ENCODE peak calls at places on chromosomes 1 and 21, in ten cellular contexts. J is putamen; X is amniotic stem cell; H is body of pancreas; B is Caco-2; F is ureter; D is SIG-M5; P is astrocyte of the spinal cord; V is stimulated activated CD8-positive, alpha-beta memory T cell treated with anti-CD3 and anti-CD28 coated beads, Interleukin-4, amount 100 ng/mL, for 4 hours; M is smooth muscle cell of the brain vasculature. R is an unnamed sample.

GRCh38 chr1:95503371-95504145 is 269.5 kb downstream of the RWDD3 start:
- DNase-seq in J (no peak), X (no peak), H (no peak), B (no peak), F (no peak), D (no peak), P (no peak), V (no peak), M (no peak), R (no peak)

GRCh38 chr1:154747380-154747779 is 122.7 kb downstream of the KCNN3 start:
- DNase-seq in J (no peak), X (no peak), H (no peak), B (no peak), F (no peak), D (no peak), P (no peak), V (no peak), M (no peak), R (no peak)

GRCh38 chr1:24596401-24596880 is 40.6 kb downstream of the NCMAP start:
- DNase-seq in J (no peak), X (no peak), H (no peak), B (no peak), F (no peak), D (no peak), P (no peak), V (no peak), M (no peak), R (no peak)

GRCh38 chr1:109275706-109276345 is 7.1 kb downstream of the PSRC1 start:
- DNase-seq in J (no peak), X (no peak), H (no peak), B (peak; percentile 16), F (no peak), D (no peak), P (peak; percentile 74), V (no peak), M (no peak), R (no peak)

GRCh38 chr1:244302889-244303609 is 148.7 kb downstream of the ADSS2 start:
- DNase-seq in J (no peak), X (no peak), H (no peak), B (peak; percentile 89), F (no peak), D (no peak), P (peak; percentile 31), V (no peak), M (no peak), R (no peak)

GRCh38 chr1:54882483-54882882 is 4.5 kb downstream of the DHCR24 start:
- DNase-seq in J (no peak), X (no peak), H (no peak), B (no peak), F (no peak), D (no peak), P (no peak), V (no peak), M (no peak), R (no peak)

GRCh38 chr1:47593001-47593568 is 155.2 kb downstream of the FOXD2 start:
- DNase-seq in J (no peak), X (no peak), H (no peak), B (no peak), F (no peak), D (no peak), P (no peak), V (no peak), M (no peak), R (no peak)

GRCh38 chr1:192732787-192733186 is 76.1 kb upstream of the RGS2 start:
- DNase-seq in J (no peak), X (no peak), H (no peak), B (no peak), F (no peak), D (no peak), P (no peak), V (no peak), M (no peak), R (no peak)

GRCh38 chr1:53526451-53527101 is 67.4 kb downstream of the DMRTB1 start:
- DNase-seq in J (no peak), X (peak; percentile 67), H (peak; percentile 52), B (peak; percentile 52), F (peak; percentile 70), D (no peak), P (peak; percentile 76), V (no peak), M (peak; percentile 70), R (no peak)

GRCh38 chr1:220003015-220003414 is 43.3 kb downstream of the EPRS1 start:
- DNase-seq in J (no peak), X (no peak), H (no peak), B (no peak), F (no peak), D (no peak), P (no peak), V (no peak), M (no peak), R (no peak)

GRCh38 chr1:44947060-44947773 is 39.2 kb downstream of the EIF2B3 start:
- DNase-seq in J (peak; percentile 5), X (peak; percentile 25), H (peak; percentile 33), B (no peak), F (no peak), D (no peak), P (peak; percentile 81), V (no peak), M (peak; percentile 23), R (no peak)

GRCh38 chr1:43688594-43689000 is 18.7 kb upstream of the ST3GAL3 start:
- DNase-seq in J (no peak), X (no peak), H (no peak), B (no peak), F (no peak), D (no peak), P (peak; percentile 69), V (no peak), M (no peak), R (no peak)

GRCh38 chr21:17673261-17674020 is 60.7 kb upstream of the BTG3 start:
- DNase-seq in J (no peak), X (no peak), H (no peak), B (no peak), F (no peak), D (no peak), P (no peak), V (no peak), M (no peak), R (no peak)

GRCh38 chr1:231040800-231041704 is 998 bp upstream of the FAM89A start:
- DNase-seq in J (no peak), X (no peak), H (peak; percentile 32), B (peak; percentile 46), F (no peak), D (no peak), P (no peak), V (no peak), M (no peak), R (no peak)

GRCh38 chr21:42593007-42593814 is 60.2 kb upstream of the PDE9A start:
- DNase-seq in J (peak; percentile 62), X (peak; percentile 45), H (peak; percentile 76), B (peak; percentile 68), F (peak; percentile 79), D (no peak), P (peak; percentile 38), V (peak; percentile 33), M (peak; percentile 15), R (peak; percentile 78)

GRCh38 chr1:22861764-22862440 is 110.8 kb downstream of the LACTBL1 start:
- DNase-seq in J (no peak), X (no peak), H (peak; percentile 55), B (peak; percentile 42), F (no peak), D (no peak), P (peak; percentile 72), V (no peak), M (no peak), R (peak; percentile 75)

GRCh38 chr1:183989078-183989577 is 48.4 kb downstream of the COLGALT2 start:
- DNase-seq in J (no peak), X (peak; percentile 66), H (peak; percentile 7), B (no peak), F (no peak), D (no peak), P (peak; percentile 54), V (no peak), M (no peak), R (peak; percentile 33)

GRCh38 chr1:236759252-236759859 is 35.7 kb upstream of the MTR start:
- DNase-seq in J (peak; percentile 30), X (peak; percentile 30), H (no peak), B (no peak), F (no peak), D (no peak), P (peak; percentile 55), V (no peak), M (peak; percentile 26), R (no peak)

GRCh38 chr21:38289697-38290096 is 32.9 kb downstream of the KCNJ15 start:
- DNase-seq in J (no peak), X (peak; percentile 65), H (no peak), B (no peak), F (peak; percentile 74), D (peak; percentile 85), P (peak; percentile 100), V (no peak), M (peak; percentile 96), R (no peak)

GRCh38 chr1:158329807-158330206 is 1.5 kb downstream of the CD1B start:
- DNase-seq in J (no peak), X (no peak), H (no peak), B (no peak), F (no peak), D (no peak), P (no peak), V (no peak), M (no peak), R (no peak)

GRCh38 chr1:218872026-218872425 is 301.7 kb upstream of the LYPLAL1 start:
- DNase-seq in J (no peak), X (no peak), H (no peak), B (no peak), F (no peak), D (no peak), P (no peak), V (no peak), M (no peak), R (no peak)

GRCh38 chr1:198499588-198499987 is 40.9 kb downstream of the ATP6V1G3 start:
- DNase-seq in J (no peak), X (no peak), H (no peak), B (no peak), F (no peak), D (no peak), P (peak; percentile 38), V (no peak), M (no peak), R (no peak)

GRCh38 chr21:39441502-39442475 is 3.8 kb downstream of the LCA5L start:
- DNase-seq in J (peak; percentile 33), X (peak; percentile 28), H (peak; percentile 45), B (peak; percentile 42), F (no peak), D (no peak), P (peak; percentile 51), V (no peak), M (peak; percentile 17), R (peak; percentile 58)

GRCh38 chr1:21672478-21673276 is 3.5 kb upstream of the RAP1GAP start:
- DNase-seq in J (no peak), X (no peak), H (no peak), B (no peak), F (no peak), D (no peak), P (no peak), V (no peak), M (no peak), R (no peak)

GRCh38 chr21:46098303-46099141 is 610 bp downstream of the COL6A2 start:
- DNase-seq in J (no peak), X (no peak), H (peak; percentile 3), B (peak; percentile 19), F (peak; percentile 44), D (no peak), P (no peak), V (no peak), M (no peak), R (no peak)

GRCh38 chr21:42849759-42850412 is 29.5 kb downstream of the WDR4 start:
- DNase-seq in J (no peak), X (no peak), H (no peak), B (no peak), F (no peak), D (no peak), P (no peak), V (no peak), M (no peak), R (no peak)

GRCh38 chr1:18217398-18218043 is 109.9 kb downstream of the IGSF21 start:
- DNase-seq in J (no peak), X (no peak), H (peak; percentile 13), B (no peak), F (no peak), D (no peak), P (no peak), V (no peak), M (no peak), R (no peak)

GRCh38 chr1:26533951-26534514 is 4.5 kb downstream of the RPS6KA1 start:
- DNase-seq in J (no peak), X (no peak), H (peak; percentile 48), B (no peak), F (no peak), D (no peak), P (no peak), V (no peak), M (no peak), R (no peak)